ENCODE peak calls at places on chromosome 5, in four cellular contexts. J is lower lobe of right lung, P is endothelial cell of umbilical vein, F is Peyer's patch. T is an unnamed sample.

GRCh38 chr5:83927140-83927733 is 206.6 kb upstream of the HAPLN1 start:
- DNase-seq in P (peak; percentile 75), J (peak; percentile 51), F (peak; percentile 71), T (no peak)

GRCh38 chr5:119878712-119879111 is 249.4 kb downstream of the FAM170A start:
- DNase-seq in F (no peak), J (no peak), P (no peak), T (no peak)

GRCh38 chr5:179605026-179605833 is 18.2 kb downstream of the HNRNPH1 start:
- DNase-seq in P (no peak), J (no peak), F (no peak), T (no peak)

GRCh38 chr5:87579678-87580077 is 166.9 kb upstream of the CCNH start:
- DNase-seq in P (no peak), F (no peak), J (no peak), T (no peak)

GRCh38 chr5:32542216-32543059 is 42.9 kb upstream of the SUB1 start:
- DNase-seq in F (no peak), P (no peak), J (no peak), T (no peak)

GRCh38 chr5:170408189-170408588 is 19.0 kb upstream of the KCNMB1 start:
- DNase-seq in P (no peak), F (no peak), J (no peak), T (no peak)

GRCh38 chr5:143177263-143177994 is 226.1 kb downstream of the NR3C1 start:
- DNase-seq in J (no peak), P (no peak), F (no peak), T (no peak)

GRCh38 chr5:59197911-59198310 is 615.0 kb downstream of the RAB3C start:
- DNase-seq in P (no peak), J (no peak), F (no peak), T (no peak)

GRCh38 chr5:26416911-26417310 is 621.5 kb downstream of the CDH9 start:
- DNase-seq in F (no peak), J (no peak), P (no peak), T (no peak)

GRCh38 chr5:145554399-145554798 is 280.7 kb downstream of the PRELID2 start:
- DNase-seq in F (no peak), P (peak; percentile 13), J (no peak), T (no peak)

GRCh38 chr5:2563046-2563445 is 188.4 kb downstream of the IRX2 start:
- DNase-seq in J (no peak), F (no peak), P (no peak), T (no peak)

GRCh38 chr5:50968296-50969206 is 302.1 kb downstream of the PARP8 start:
- DNase-seq in P (no peak), J (no peak), F (no peak), T (no peak)

GRCh38 chr5:100777680-100778281 is 125.3 kb downstream of the ST8SIA4 start:
- DNase-seq in P (peak; percentile 91), F (no peak), J (no peak), T (no peak)

GRCh38 chr5:38796000-38796738 is 49.6 kb upstream of the OSMR start:
- DNase-seq in J (no peak), P (peak; percentile 79), F (peak; percentile 59), T (no peak)

GRCh38 chr5:56950626-56951130 is 1.2 kb downstream of the MIER3 start:
- DNase-seq in P (peak; percentile 74), J (peak; percentile 75), F (peak; percentile 81), T (peak; percentile 91)

GRCh38 chr5:72276219-72276752 is 43.8 kb downstream of the MRPS27 start:
- DNase-seq in J (no peak), F (no peak), P (no peak), T (no peak)

GRCh38 chr5:171954721-171955120 is 51.7 kb downstream of the FBXW11 start:
- DNase-seq in F (no peak), P (peak; percentile 71), J (no peak), T (no peak)

GRCh38 chr5:171955761-171956160 is 50.7 kb downstream of the FBXW11 start:
- DNase-seq in F (no peak), J (no peak), P (no peak), T (no peak)

GRCh38 chr5:171957591-171958251 is 48.7 kb downstream of the FBXW11 start:
- DNase-seq in P (no peak), F (no peak), J (no peak), T (no peak)

GRCh38 chr5:171956314-171956713 is 50.1 kb downstream of the FBXW11 start:
- DNase-seq in P (no peak), F (no peak), J (no peak), T (no peak)

DNA sequence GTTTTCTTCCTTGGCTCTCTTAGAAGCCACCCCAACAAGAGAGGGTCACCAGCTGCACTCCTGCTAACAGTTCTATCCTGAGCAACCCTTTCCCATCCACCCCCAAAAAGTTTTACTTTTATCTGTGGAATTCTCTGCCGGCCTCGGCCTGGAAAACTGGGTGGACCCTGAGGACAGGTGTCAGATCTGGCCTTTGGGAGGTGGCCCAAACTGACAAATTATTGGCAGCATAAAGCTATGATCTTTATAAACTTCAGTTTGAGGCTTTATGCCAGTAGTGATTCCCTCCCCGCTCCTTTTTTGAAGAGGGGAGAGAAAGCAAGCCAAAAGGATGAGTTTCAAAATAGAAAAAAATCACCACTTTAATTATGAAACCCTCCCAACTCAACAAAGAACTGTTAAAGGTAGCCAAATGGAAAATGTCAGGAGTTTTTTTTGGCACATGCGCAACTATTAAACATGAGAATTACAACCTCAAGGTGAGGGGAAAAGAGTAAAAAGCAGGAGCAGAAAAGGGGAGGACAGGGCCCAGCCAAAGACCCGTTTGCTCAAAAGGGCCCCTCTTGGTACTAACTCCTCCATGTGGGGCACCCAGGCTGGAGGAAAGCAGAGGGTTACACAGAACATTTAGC is 49.5 kb downstream of the FBXW11 start:
- DNase-seq in P (no peak), F (no peak), J (no peak), T (no peak)
- TF ChIP-seq CTCF in P (no peak), F (no peak), J (no peak), T (no peak)

DNA sequence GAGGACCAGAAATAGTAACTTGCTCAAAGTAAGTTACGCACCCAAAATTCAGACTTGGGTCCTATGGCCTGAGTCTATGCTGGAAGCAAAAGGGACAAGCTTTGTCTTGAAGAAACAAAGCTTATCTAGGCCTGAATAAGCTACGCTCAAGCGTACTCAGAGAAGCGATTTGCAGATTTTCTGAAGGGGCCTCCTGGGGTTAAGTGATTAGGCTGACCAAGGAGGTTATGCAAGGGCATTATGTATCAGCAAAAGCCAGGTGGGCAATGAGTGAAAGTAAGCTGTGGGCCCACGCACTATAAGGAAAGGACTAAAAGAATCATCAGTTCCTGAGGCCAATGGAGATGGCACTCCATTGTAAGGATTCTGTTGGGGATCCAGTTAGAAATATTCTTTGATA is 122.1 kb downstream of the SNX18 start:
- DNase-seq in P (no peak), F (no peak), J (no peak), T (no peak)
- H3K27ac ChIP-seq in P (no peak overlapping the region), F (no peak overlapping the region), J (no peak overlapping the region), T (no peak overlapping the region)

GRCh38 chr5:149452007-149452664 is 73.0 kb upstream of the IL17B start:
- DNase-seq in P (peak; percentile 94), F (peak; percentile 90), J (peak; percentile 82), T (no peak)

GRCh38 chr5:149453618-149454415 is 74.7 kb upstream of the IL17B start:
- DNase-seq in F (no peak), P (no peak), J (no peak), T (no peak)

GRCh38 chr5:149455889-149456409 is 76.9 kb upstream of the IL17B start:
- DNase-seq in F (no peak), P (no peak), J (no peak), T (no peak)

GRCh38 chr5:149450199-149450598 is 71.1 kb upstream of the IL17B start:
- DNase-seq in P (peak; percentile 96), J (no peak), F (peak; percentile 62), T (no peak)

DNA sequence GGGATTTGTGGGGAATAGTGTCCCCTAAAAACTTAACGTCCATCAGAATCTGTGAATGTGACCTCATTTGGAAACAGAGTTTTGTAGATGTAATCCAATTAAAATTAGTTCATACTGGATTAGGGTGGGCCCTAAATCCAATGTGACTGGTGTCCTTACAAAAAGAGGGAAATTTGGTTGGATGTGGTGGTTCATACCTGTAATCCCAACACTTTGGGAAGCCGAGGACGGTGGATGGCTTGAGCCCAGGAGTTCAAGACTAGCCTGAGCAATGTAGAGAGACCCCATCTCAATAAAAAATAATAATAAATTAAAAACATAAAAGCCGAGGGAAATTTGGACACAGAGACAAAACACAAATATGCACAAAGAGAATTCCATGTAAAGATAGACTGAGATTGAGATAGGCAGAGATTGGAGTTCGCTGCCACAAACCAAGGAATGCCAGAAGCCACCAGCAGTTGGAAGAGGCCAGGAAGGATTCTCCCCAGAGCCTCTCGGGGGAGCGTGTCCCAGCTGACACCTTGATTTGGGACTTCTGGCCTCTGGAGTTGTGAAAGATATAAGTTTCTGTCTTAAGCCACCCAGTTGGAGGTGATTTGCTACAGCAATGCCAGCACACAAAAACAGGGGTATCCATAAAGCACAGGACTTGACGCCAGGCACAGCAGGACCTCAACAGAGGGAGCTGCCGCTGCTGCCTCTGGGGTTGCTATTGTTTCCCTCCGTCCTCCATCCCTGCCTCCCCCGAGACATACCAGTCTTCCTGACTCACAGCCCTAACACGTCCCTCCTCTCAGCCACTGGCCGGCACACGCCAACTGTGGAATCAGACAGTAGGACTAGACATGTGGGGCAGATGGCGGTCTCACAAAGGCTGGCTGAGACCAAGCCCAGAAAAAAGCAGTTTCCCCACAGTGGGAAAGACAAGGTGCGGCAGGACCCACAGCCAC is 73.8 kb upstream of the IL17B start:
- DNase-seq in J (no peak), P (peak; percentile 92), F (no peak), T (peak; percentile 93)
- TF ChIP-seq CTCF in J (no peak), P (no peak), F (no peak), T (no peak)

GRCh38 chr5:52339285-52339684 is 448.4 kb upstream of the ITGA1 start:
- DNase-seq in J (no peak), F (no peak), P (no peak), T (no peak)
- H3K27ac ChIP-seq in J (no peak overlapping the region), F (no peak overlapping the region), P (no peak overlapping the region), T (no peak overlapping the region)

DNA sequence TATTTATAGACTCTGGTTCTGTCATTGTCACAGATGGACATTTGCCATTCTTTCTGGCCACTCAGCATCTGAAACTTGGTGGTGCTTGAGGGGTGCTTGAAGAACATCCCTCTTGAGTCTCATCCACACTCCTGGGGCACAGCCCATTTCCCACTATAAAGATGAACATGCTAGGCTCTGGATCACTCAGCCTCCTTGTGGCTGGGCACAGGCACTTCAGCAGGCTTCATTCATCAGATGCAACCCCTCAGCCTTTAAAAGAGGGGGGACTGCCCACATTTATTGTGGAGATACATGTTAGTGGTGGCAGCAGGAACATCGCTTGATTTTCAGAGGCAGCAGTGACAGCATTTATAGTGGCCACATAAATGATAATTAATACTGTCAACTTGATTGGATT is 124.7 kb upstream of the NIPBL start:
- DNase-seq in J (no peak), F (no peak), P (no peak), T (peak; percentile 70)
- TF ChIP-seq CTCF in J (no peak), F (peak; percentile 4), P (no peak), T (no peak)

GRCh38 chr5:149745212-149745943 is 15.3 kb downstream of the PPARGC1B start:
- DNase-seq in J (no peak), P (no peak), F (no peak), T (no peak)

GRCh38 chr5:149747833-149748366 is 17.8 kb downstream of the PPARGC1B start:
- DNase-seq in J (no peak), F (peak; percentile 67), P (no peak), T (no peak)

GRCh38 chr5:149747141-149747832 is 17.2 kb downstream of the PPARGC1B start:
- DNase-seq in J (peak; percentile 90), F (peak; percentile 93), P (no peak), T (no peak)

GRCh38 chr5:149748471-149749094 is 18.5 kb downstream of the PPARGC1B start:
- DNase-seq in J (no peak), P (no peak), F (no peak), T (no peak)

GRCh38 chr5:149745944-149746326 is 15.8 kb downstream of the PPARGC1B start:
- DNase-seq in J (no peak), P (no peak), F (peak; percentile 64), T (no peak)
- H3K27ac ChIP-seq in J (no peak overlapping the region), P (no peak overlapping the region), F (no peak overlapping the region), T (no peak overlapping the region)